ENCODE peak calls at places on chromosomes 4 and X, in seven cellular contexts. One of them, this sample, is unnamed.

GRCh38 chr4:29213020-29213419 is 1507.1 kb upstream of the PCDH7 start:
- DNase-seq in heart left ventricle: no peak
- DNase-seq in cardiac muscle cell: no peak
- DNase-seq in foreskin fibroblast: no peak
- DNase-seq in heart right ventricle: no peak
- DNase-seq in astrocyte of the spinal cord: no peak
- DNase-seq in GM12865: no peak
- DNase-seq in this sample: no peak

GRCh38 chrX:70479970-70480659 is 35.5 kb downstream of the DLG3 start:
- DNase-seq in heart left ventricle: peak
- DNase-seq in cardiac muscle cell: peak
- DNase-seq in foreskin fibroblast: peak
- DNase-seq in heart right ventricle: no peak
- DNase-seq in astrocyte of the spinal cord: no peak
- DNase-seq in GM12865: no peak
- DNase-seq in this sample: no peak

GRCh38 chrX:126550816-126551215 is 1.8 kb downstream of the DCAF12L1 start:
- DNase-seq in heart left ventricle: no peak
- DNase-seq in cardiac muscle cell: no peak
- DNase-seq in foreskin fibroblast: no peak
- DNase-seq in heart right ventricle: no peak
- DNase-seq in astrocyte of the spinal cord: no peak
- DNase-seq in GM12865: no peak
- DNase-seq in this sample: no peak

GRCh38 chr4:110195561-110196205 is 2.7 kb downstream of the ELOVL6 start:
- DNase-seq in heart left ventricle: no peak
- DNase-seq in cardiac muscle cell: no peak
- DNase-seq in foreskin fibroblast: peak
- DNase-seq in heart right ventricle: no peak
- DNase-seq in astrocyte of the spinal cord: peak
- DNase-seq in GM12865: peak
- DNase-seq in this sample: no peak

GRCh38 chr4:88097781-88098180 is 60.7 kb downstream of the ABCG2 start:
- DNase-seq in heart left ventricle: no peak
- DNase-seq in cardiac muscle cell: no peak
- DNase-seq in foreskin fibroblast: peak
- DNase-seq in heart right ventricle: no peak
- DNase-seq in astrocyte of the spinal cord: no peak
- DNase-seq in GM12865: no peak
- DNase-seq in this sample: no peak

GRCh38 chrX:55841962-55842752 is 124.6 kb downstream of the RRAGB start:
- DNase-seq in heart left ventricle: no peak
- DNase-seq in cardiac muscle cell: no peak
- DNase-seq in foreskin fibroblast: no peak
- DNase-seq in heart right ventricle: no peak
- DNase-seq in astrocyte of the spinal cord: no peak
- DNase-seq in GM12865: peak
- DNase-seq in this sample: no peak

GRCh38 chrX:134365923-134366322 is 94.0 kb upstream of the HPRT1 start:
- DNase-seq in heart left ventricle: no peak
- DNase-seq in cardiac muscle cell: no peak
- DNase-seq in foreskin fibroblast: no peak
- DNase-seq in heart right ventricle: no peak
- DNase-seq in astrocyte of the spinal cord: no peak
- DNase-seq in GM12865: no peak
- DNase-seq in this sample: no peak

GRCh38 chr4:25552580-25553271 is 102.9 kb upstream of the SLC34A2 start:
- DNase-seq in heart left ventricle: no peak
- DNase-seq in cardiac muscle cell: no peak
- DNase-seq in foreskin fibroblast: no peak
- DNase-seq in heart right ventricle: no peak
- DNase-seq in astrocyte of the spinal cord: no peak
- DNase-seq in GM12865: no peak
- DNase-seq in this sample: no peak

GRCh38 chr4:125594203-125594602 is 279.4 kb downstream of the FAT4 start:
- DNase-seq in heart left ventricle: no peak
- DNase-seq in cardiac muscle cell: no peak
- DNase-seq in foreskin fibroblast: no peak
- DNase-seq in heart right ventricle: no peak
- DNase-seq in astrocyte of the spinal cord: no peak
- DNase-seq in GM12865: no peak
- DNase-seq in this sample: no peak

GRCh38 chr4:63492515-63492914 is 916.7 kb downstream of the TECRL start:
- DNase-seq in heart left ventricle: no peak
- DNase-seq in cardiac muscle cell: no peak
- DNase-seq in foreskin fibroblast: no peak
- DNase-seq in heart right ventricle: no peak
- DNase-seq in astrocyte of the spinal cord: no peak
- DNase-seq in GM12865: no peak
- DNase-seq in this sample: no peak

GRCh38 chr4:16329132-16329796 is 103.0 kb upstream of the TAPT1 start:
- DNase-seq in heart left ventricle: no peak
- DNase-seq in cardiac muscle cell: no peak
- DNase-seq in foreskin fibroblast: no peak
- DNase-seq in heart right ventricle: no peak
- DNase-seq in astrocyte of the spinal cord: peak
- DNase-seq in GM12865: no peak
- DNase-seq in this sample: no peak

GRCh38 chr4:78058591-78059523 is 1.7 kb downstream of the FRAS1 start:
- DNase-seq in heart left ventricle: peak
- DNase-seq in cardiac muscle cell: peak
- DNase-seq in foreskin fibroblast: peak
- DNase-seq in heart right ventricle: peak
- DNase-seq in astrocyte of the spinal cord: peak
- DNase-seq in GM12865: no peak
- DNase-seq in this sample: no peak

GRCh38 chr4:47804598-47804997 is 33.3 kb downstream of the CORIN start:
- DNase-seq in heart left ventricle: no peak
- DNase-seq in cardiac muscle cell: no peak
- DNase-seq in foreskin fibroblast: no peak
- DNase-seq in heart right ventricle: no peak
- DNase-seq in astrocyte of the spinal cord: no peak
- DNase-seq in GM12865: no peak
- DNase-seq in this sample: no peak

GRCh38 chrX:151633157-151633556 is 62.1 kb upstream of the PRRG3 start:
- DNase-seq in heart left ventricle: no peak
- DNase-seq in cardiac muscle cell: no peak
- DNase-seq in foreskin fibroblast: no peak
- DNase-seq in heart right ventricle: no peak
- DNase-seq in astrocyte of the spinal cord: no peak
- DNase-seq in GM12865: no peak
- DNase-seq in this sample: no peak

GRCh38 chrX:111039606-111040005 is 56.4 kb upstream of the PAK3 start:
- DNase-seq in heart left ventricle: no peak
- DNase-seq in cardiac muscle cell: no peak
- DNase-seq in foreskin fibroblast: no peak
- DNase-seq in heart right ventricle: no peak
- DNase-seq in astrocyte of the spinal cord: peak
- DNase-seq in GM12865: no peak
- DNase-seq in this sample: no peak

DNA sequence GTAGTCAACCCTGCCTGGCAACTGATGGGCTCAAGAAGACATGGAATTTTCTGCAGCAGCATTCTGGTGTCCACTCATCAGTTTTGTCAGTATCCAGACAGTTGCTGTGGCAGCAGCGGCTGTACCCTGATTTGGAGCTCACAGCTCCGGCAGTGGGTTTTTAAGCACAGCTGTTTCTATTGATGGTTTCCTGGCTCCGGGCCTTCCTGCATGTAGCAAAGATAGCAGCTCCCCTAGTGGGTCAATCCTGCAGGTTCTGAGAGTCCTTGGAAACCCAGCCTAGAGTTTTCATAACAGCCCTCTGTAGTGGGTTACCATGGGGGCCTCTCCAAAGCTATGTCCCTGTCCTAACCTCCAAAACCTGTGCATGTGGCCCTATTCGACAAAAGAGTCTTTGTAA is 84.0 kb upstream of the ATP6AP2 start:
- DNase-seq in heart left ventricle: no peak
- DNase-seq in cardiac muscle cell: no peak
- DNase-seq in foreskin fibroblast: no peak
- DNase-seq in heart right ventricle: no peak
- DNase-seq in astrocyte of the spinal cord: peak
- DNase-seq in GM12865: peak
- DNase-seq in this sample: peak
- TF ChIP-seq CTCF in heart left ventricle: no peak
- TF ChIP-seq CTCF in cardiac muscle cell: peak
- TF ChIP-seq CTCF in foreskin fibroblast: peak
- TF ChIP-seq CTCF in heart right ventricle: no peak
- TF ChIP-seq CTCF in astrocyte of the spinal cord: peak
- TF ChIP-seq CTCF in GM12865: no peak
- TF ChIP-seq CTCF in this sample: peak

GRCh38 chr4:8440491-8441311 is at the start of the genes ACOX3 and TRMT44:
- DNase-seq in heart left ventricle: peak
- DNase-seq in cardiac muscle cell: peak
- DNase-seq in foreskin fibroblast: peak
- DNase-seq in heart right ventricle: peak
- DNase-seq in astrocyte of the spinal cord: peak
- DNase-seq in GM12865: peak
- DNase-seq in this sample: peak

GRCh38 chr4:8441499-8442091 is 1.0 kb downstream of the TRMT44 start:
- DNase-seq in heart left ventricle: no peak
- DNase-seq in cardiac muscle cell: no peak
- DNase-seq in foreskin fibroblast: no peak
- DNase-seq in heart right ventricle: no peak
- DNase-seq in astrocyte of the spinal cord: no peak
- DNase-seq in GM12865: no peak
- DNase-seq in this sample: no peak

GRCh38 chr4:8438743-8439142 is 1.8 kb downstream of the ACOX3 start:
- DNase-seq in heart left ventricle: no peak
- DNase-seq in cardiac muscle cell: no peak
- DNase-seq in foreskin fibroblast: no peak
- DNase-seq in heart right ventricle: no peak
- DNase-seq in astrocyte of the spinal cord: no peak
- DNase-seq in GM12865: no peak
- DNase-seq in this sample: no peak

GRCh38 chr4:8439914-8440490 is 521 bp downstream of the ACOX3 start:
- DNase-seq in heart left ventricle: no peak
- DNase-seq in cardiac muscle cell: no peak
- DNase-seq in foreskin fibroblast: no peak
- DNase-seq in heart right ventricle: no peak
- DNase-seq in astrocyte of the spinal cord: no peak
- DNase-seq in GM12865: peak
- DNase-seq in this sample: no peak

GRCh38 chr4:8439168-8439567 is 1.4 kb downstream of the ACOX3 start:
- DNase-seq in heart left ventricle: no peak
- DNase-seq in cardiac muscle cell: no peak
- DNase-seq in foreskin fibroblast: no peak
- DNase-seq in heart right ventricle: no peak
- DNase-seq in astrocyte of the spinal cord: no peak
- DNase-seq in GM12865: no peak
- DNase-seq in this sample: no peak
- H3K4me3 ChIP-seq in heart left ventricle: peak
- H3K4me3 ChIP-seq in cardiac muscle cell: no peak
- H3K4me3 ChIP-seq in foreskin fibroblast: no peak
- H3K4me3 ChIP-seq in heart right ventricle: no peak
- H3K4me3 ChIP-seq in astrocyte of the spinal cord: no peak
- H3K4me3 ChIP-seq in GM12865: peak
- H3K4me3 ChIP-seq in this sample: no peak

DNA sequence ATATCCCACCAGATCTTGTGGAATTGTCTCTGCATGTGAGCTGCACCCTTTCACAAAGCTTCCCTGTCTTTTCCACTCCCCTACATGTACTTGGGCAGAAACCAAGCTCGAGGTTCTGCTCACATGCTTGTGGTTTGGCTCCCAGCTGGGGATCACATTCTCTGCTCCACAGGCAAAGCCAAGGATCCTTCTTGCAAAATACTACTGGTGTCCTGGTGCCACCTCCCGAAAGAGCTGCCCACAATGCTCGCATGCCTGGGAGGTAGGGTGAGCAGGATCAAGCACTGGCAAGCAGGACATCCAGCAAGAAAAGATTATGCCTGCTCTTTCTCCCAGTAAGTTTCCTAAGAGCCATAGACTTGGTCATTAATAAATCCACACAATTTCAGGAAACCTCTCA is 45.1 kb upstream of the PPARGC1A start:
- DNase-seq in heart left ventricle: peak
- DNase-seq in cardiac muscle cell: no peak
- DNase-seq in foreskin fibroblast: peak
- DNase-seq in heart right ventricle: peak
- DNase-seq in astrocyte of the spinal cord: peak
- DNase-seq in GM12865: no peak
- DNase-seq in this sample: peak
- TF ChIP-seq CTCF in heart left ventricle: no peak
- TF ChIP-seq CTCF in cardiac muscle cell: no peak
- TF ChIP-seq CTCF in foreskin fibroblast: no peak
- TF ChIP-seq CTCF in heart right ventricle: no peak
- TF ChIP-seq CTCF in astrocyte of the spinal cord: no peak
- TF ChIP-seq CTCF in GM12865: no peak
- TF ChIP-seq CTCF in this sample: no peak

DNA sequence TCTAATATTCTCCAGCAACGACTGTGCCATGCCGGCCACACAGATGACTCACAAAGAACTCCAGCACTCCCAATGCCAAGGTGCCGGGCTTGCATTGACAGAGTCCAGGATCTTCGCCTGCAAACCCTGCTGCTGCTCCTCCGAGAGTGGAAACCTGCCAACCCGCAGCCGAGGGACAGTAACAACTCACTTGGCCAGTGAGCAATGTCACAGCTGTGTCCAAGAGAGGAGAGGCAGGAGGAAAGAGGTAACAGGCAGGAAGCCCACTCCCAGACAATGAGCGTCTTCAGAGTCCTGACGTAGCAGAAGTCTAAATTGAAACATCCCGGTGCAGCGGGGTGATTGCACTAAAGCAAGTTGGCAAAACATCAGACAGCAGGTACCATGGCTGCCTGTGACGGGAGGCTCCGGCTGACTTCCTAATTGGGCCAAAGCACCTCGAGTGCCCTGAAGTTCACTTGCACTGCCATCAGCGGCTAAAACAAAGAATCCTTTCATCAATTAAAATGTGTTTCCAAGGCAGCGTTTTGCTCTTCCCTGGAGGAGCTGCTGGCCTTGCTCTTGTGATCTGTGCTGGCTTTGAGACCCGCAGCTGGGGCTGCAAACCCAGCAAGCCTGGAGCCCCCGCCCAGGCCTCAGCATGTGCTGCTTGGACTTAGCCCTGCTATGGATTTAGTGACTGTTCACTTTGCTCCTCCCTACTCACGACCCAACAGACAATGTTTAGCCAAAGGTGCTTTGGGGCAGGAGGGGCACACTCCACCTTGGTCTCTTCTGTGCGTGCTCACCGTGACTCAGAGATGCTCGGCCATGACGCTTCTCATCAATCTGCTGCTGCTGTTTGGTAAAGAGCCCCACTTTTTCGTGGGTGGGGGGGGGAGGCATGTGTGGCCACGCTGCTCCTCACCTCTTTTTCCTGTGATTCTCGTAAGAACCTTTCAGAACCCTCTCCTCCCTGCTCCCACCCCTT is 36.5 kb downstream of the DCTD start:
- DNase-seq in heart left ventricle: peak
- DNase-seq in cardiac muscle cell: no peak
- DNase-seq in foreskin fibroblast: no peak
- DNase-seq in heart right ventricle: peak
- DNase-seq in astrocyte of the spinal cord: peak
- DNase-seq in GM12865: no peak
- DNase-seq in this sample: no peak
- H3K4me3 ChIP-seq in heart left ventricle: no peak
- H3K4me3 ChIP-seq in cardiac muscle cell: no peak
- H3K4me3 ChIP-seq in foreskin fibroblast: no peak
- H3K4me3 ChIP-seq in heart right ventricle: no peak
- H3K4me3 ChIP-seq in astrocyte of the spinal cord: no peak
- H3K4me3 ChIP-seq in GM12865: no peak
- H3K4me3 ChIP-seq in this sample: no peak